ENCODE peak calls at places on chromosomes 11 and 22, in six cellular contexts. H is fibroblast of lung, Q is mesendoderm, D is PC-3, A is ovary, O is right cardiac atrium. G is an unnamed sample.

GRCh38 chr11:57802411-57802810 is 40.8 kb downstream of the CTNND1 start:
- DNase-seq in H (no peak), Q (no peak), D (no peak), A (no peak), O (no peak), G (no peak)

GRCh38 chr22:37045958-37046357 is 5.6 kb upstream of the KCTD17 start:
- DNase-seq in H (peak; percentile 28), Q (peak; percentile 54), D (peak; percentile 18), A (no peak), O (no peak), G (no peak)

GRCh38 chr11:65353900-65354264 is 669 bp upstream of the TIGD3 start:
- DNase-seq in H (no peak), Q (peak; percentile 42), D (no peak), A (peak; percentile 70), O (no peak), G (no peak)

GRCh38 chr11:71451596-71452353 is 1.2 kb upstream of the NADSYN1 start:
- DNase-seq in H (no peak), Q (peak; percentile 78), D (peak; percentile 44), A (no peak), O (no peak), G (no peak)

GRCh38 chr11:10407749-10408472 is 47.2 kb upstream of the AMPD3 start:
- DNase-seq in H (no peak), Q (no peak), D (no peak), A (no peak), O (peak; percentile 68), G (peak; percentile 50)

GRCh38 chr22:40482391-40482790 is 112.0 kb downstream of the SGSM3 start:
- DNase-seq in H (no peak), Q (no peak), D (peak; percentile 12), A (no peak), O (no peak), G (no peak)

GRCh38 chr11:20097319-20098221 is 62.7 kb downstream of the DBX1 start:
- DNase-seq in H (peak; percentile 94), Q (no peak), D (peak; percentile 60), A (no peak), O (no peak), G (no peak)

GRCh38 chr11:73001615-73002014 is 140.5 kb downstream of the FCHSD2 start:
- DNase-seq in H (peak; percentile 20), Q (no peak), D (no peak), A (no peak), O (no peak), G (no peak)

GRCh38 chr11:8259316-8259995 is 4.2 kb downstream of the LMO1 start:
- DNase-seq in H (no peak), Q (no peak), D (no peak), A (no peak), O (no peak), G (no peak)

GRCh38 chr11:87097582-87097981 is 59.8 kb downstream of the TMEM135 start:
- DNase-seq in H (peak; percentile 29), Q (peak; percentile 87), D (peak; percentile 76), A (no peak), O (no peak), G (no peak)

GRCh38 chr11:44333271-44334218 is 23.6 kb upstream of the ALX4 start:
- DNase-seq in H (no peak), Q (no peak), D (no peak), A (no peak), O (no peak), G (no peak)

GRCh38 chr11:2711161-2711560 is 11.4 kb upstream of the KCNQ1OT1 start:
- DNase-seq in H (no peak), Q (no peak), D (no peak), A (no peak), O (peak; percentile 18), G (no peak)

GRCh38 chr11:92489831-92490399 is 265.3 kb downstream of the FAT3 start:
- DNase-seq in H (no peak), Q (no peak), D (no peak), A (no peak), O (no peak), G (no peak)

GRCh38 chr11:92894197-92894596 is 75.3 kb upstream of the MTNR1B start:
- DNase-seq in H (no peak), Q (no peak), D (no peak), A (no peak), O (no peak), G (no peak)

GRCh38 chr11:129854229-129854805 is 38.7 kb downstream of the TMEM45B start:
- DNase-seq in H (no peak), Q (no peak), D (peak; percentile 42), A (no peak), O (no peak), G (no peak)

GRCh38 chr11:11582261-11582701 is 39.5 kb downstream of the GALNT18 start:
- DNase-seq in H (no peak), Q (no peak), D (no peak), A (no peak), O (no peak), G (no peak)

GRCh38 chr11:18548001-18548400 is 21.3 kb upstream of the TSG101 start:
- DNase-seq in H (no peak), Q (no peak), D (no peak), A (no peak), O (no peak), G (no peak)

GRCh38 chr11:128835741-128836410 is 31.2 kb downstream of the KCNJ1 start:
- DNase-seq in H (no peak), Q (no peak), D (no peak), A (no peak), O (peak; percentile 87), G (peak; percentile 77)

GRCh38 chr11:45355706-45356041 is 69.5 kb upstream of the SYT13 start:
- DNase-seq in H (no peak), Q (no peak), D (no peak), A (no peak), O (no peak), G (no peak)

GRCh38 chr11:19444231-19444630 is 203.5 kb upstream of the E2F8 start:
- DNase-seq in H (peak; percentile 72), Q (no peak), D (no peak), A (no peak), O (no peak), G (no peak)

GRCh38 chr11:8298801-8299786 is 35.4 kb upstream of the LMO1 start:
- DNase-seq in H (no peak), Q (no peak), D (no peak), A (peak; percentile 11), O (no peak), G (no peak)

GRCh38 chr22:32232447-32232846 is 22.7 kb downstream of the SLC5A4 start:
- DNase-seq in H (no peak), Q (no peak), D (no peak), A (no peak), O (no peak), G (no peak)

GRCh38 chr11:116895053-116895757 is 57.8 kb upstream of the APOA1 start:
- DNase-seq in H (peak; percentile 22), Q (peak; percentile 83), D (no peak), A (no peak), O (peak; percentile 51), G (no peak)

GRCh38 chr11:12600829-12601228 is 73.4 kb upstream of the TEAD1 start:
- DNase-seq in H (no peak), Q (no peak), D (no peak), A (no peak), O (no peak), G (no peak)

GRCh38 chr22:35893698-35894097 is 134.9 kb downstream of the RBFOX2 start:
- DNase-seq in H (peak; percentile 90), Q (no peak), D (no peak), A (no peak), O (no peak), G (peak; percentile 50)
- H3K27ac ChIP-seq in H (no peak overlapping the region), Q (no peak overlapping the region), D (no peak overlapping the region), A (no peak overlapping the region), O (peak overlapping the region; percentile 62), G (peak overlapping the region; percentile 87)

GRCh38 chr22:35683560-35683959 is 34.1 kb upstream of the APOL5 start:
- DNase-seq in H (no peak), Q (no peak), D (no peak), A (no peak), O (no peak), G (no peak)
- H3K4me1 ChIP-seq in H (no peaks in the 10 kb centered on the region), Q (no peaks in the 10 kb centered on the region), D (no peaks in the 10 kb centered on the region), A (no peaks in the 10 kb centered on the region), O (no peaks in the 10 kb centered on the region), G (no peaks in the 10 kb centered on the region)

DNA sequence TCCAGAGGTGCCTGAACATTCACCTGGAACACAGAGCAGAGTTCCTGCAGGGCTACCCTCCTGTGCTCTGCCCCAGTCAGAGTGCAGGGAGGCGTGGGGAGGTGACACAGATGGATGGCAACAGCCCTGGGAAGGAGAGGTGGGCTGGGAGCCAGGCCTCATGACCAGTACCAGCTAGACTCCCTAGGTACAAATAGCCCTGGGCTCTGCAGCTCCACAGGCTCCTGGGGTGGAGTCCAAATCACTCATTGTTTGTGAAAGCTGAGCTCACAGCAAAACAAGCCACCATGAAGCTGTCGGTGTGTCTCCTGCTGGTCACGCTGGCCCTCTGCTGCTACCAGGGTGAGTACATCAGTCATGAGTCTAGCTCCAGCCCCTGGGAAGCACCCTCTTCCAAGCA is at the start of gene SCGB1D2:
- DNase-seq in H (no peak), Q (peak; percentile 78), D (peak; percentile 94), A (no peak), O (peak; percentile 73), G (peak; percentile 55)
- H3K27ac ChIP-seq in H (no peak within 1 kb of the TSS), Q (no peak within 1 kb of the TSS), D (no peak within 1 kb of the TSS), A (no peak within 1 kb of the TSS), O (no peak within 1 kb of the TSS), G (no peak within 1 kb of the TSS)

GRCh38 chr22:50248192-50249084 is 2.6 kb downstream of the HDAC10 start:
- DNase-seq in H (no peak), Q (no peak), D (no peak), A (peak; percentile 44), O (peak; percentile 71), G (no peak)

GRCh38 chr22:50244420-50245213 is at the start of gene TUBGCP6:
- DNase-seq in H (peak; percentile 91), Q (peak; percentile 96), D (peak; percentile 87), A (peak; percentile 97), O (peak; percentile 98), G (peak; percentile 97)

GRCh38 chr22:50245214-50246072 is 620 bp upstream of the TUBGCP6 start:
- DNase-seq in H (no peak), Q (no peak), D (no peak), A (peak; percentile 55), O (no peak), G (no peak)

GRCh38 chr22:50247748-50248147 is 2.9 kb upstream of the TUBGCP6 start:
- DNase-seq in H (peak; percentile 45), Q (peak; percentile 96), D (peak; percentile 34), A (peak; percentile 68), O (no peak), G (no peak)

DNA sequence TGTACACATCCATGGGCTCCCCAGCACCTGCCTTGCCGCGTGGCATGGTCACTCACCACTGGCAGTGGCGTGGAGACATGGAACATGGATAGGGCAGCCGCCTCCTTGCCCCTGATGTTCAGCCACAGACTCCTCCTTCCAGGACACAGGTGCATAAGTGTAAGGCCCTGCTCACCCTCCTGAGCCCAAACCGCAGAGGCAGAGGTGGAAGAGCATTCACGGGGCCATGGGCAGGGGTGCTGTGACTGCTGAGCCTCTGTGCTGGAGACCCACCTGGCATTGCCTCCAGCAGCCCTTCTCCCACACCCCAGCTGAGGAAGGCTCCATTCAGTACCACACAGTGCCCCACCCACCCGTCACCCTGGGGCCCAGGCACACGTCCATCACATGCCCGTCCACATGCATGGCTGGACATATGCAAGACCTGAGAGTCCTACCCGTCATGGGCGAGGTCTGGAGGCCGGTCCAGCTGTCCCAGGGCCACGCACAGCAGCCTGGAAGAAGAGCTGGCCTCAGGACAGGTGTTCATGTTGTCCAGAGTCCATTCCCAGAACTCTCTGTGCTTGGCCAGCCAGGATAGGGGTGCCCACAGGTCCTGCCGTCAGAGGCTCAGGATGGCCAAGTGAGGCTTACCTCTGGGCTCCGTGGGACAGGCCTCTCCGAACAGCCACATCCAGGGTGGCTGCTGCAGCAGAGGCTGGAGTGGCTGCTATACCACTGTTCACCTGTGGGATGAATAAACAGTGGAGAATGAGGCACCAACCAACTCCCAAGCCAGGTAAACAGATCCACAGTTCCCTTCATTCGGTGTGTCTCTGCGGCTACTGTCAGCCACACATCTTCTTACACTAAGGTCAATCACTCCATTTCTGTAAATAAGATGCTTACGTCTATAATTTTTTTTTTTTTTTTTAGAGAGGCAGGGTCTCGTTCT is 1.7 kb upstream of the TUBGCP6 start:
- DNase-seq in H (no peak), Q (peak; percentile 49), D (peak; percentile 23), A (peak; percentile 43), O (no peak), G (no peak)
- H3K4me1 ChIP-seq in H (peaks cover 18% of the 10 kb centered on the region), Q (peaks cover 2% of the 10 kb centered on the region), D (peaks cover 16% of the 10 kb centered on the region), A (peaks cover 13% of the 10 kb centered on the region), O (peaks cover 5% of the 10 kb centered on the region), G (peaks cover 53% of the 10 kb centered on the region)